ENCODE peak calls at places on chromosomes 1 and 21, in four cellular contexts. D is ovary, C is psoas muscle, B is hepatocyte. O is an unnamed sample. For H3K4me1, the result is how much of the 10 kb centered on the place peaks cover.

GRCh38 chr21:17536381-17536780 is 23.5 kb downstream of the CXADR start:
- DNase-seq in D (no peak), C (no peak), B (no peak), O (no peak)

GRCh38 chr1:200900877-200901276 is 6.2 kb downstream of the INAVA start:
- DNase-seq in D (no peak), C (no peak), B (no peak), O (no peak)

GRCh38 chr21:33969600-33969999 is 54.0 kb upstream of the ATP5PO start:
- DNase-seq in D (no peak), C (no peak), B (no peak), O (no peak)

GRCh38 chr1:229402993-229403392 is 30.9 kb downstream of the ACTA1 start:
- DNase-seq in D (no peak), C (no peak), B (no peak), O (no peak)

GRCh38 chr1:241627453-241628329 is 12.5 kb downstream of the CHML start:
- DNase-seq in D (no peak), C (no peak), B (peak), O (no peak)

GRCh38 chr21:38377165-38378093 is 120.6 kb downstream of the KCNJ15 start:
- DNase-seq in D (no peak), C (no peak), B (no peak), O (no peak)

GRCh38 chr1:43436371-43436770 is 17.4 kb downstream of the HYI start:
- DNase-seq in D (no peak), C (no peak), B (no peak), O (no peak)

GRCh38 chr1:150537732-150538684 is 11.2 kb upstream of the ADAMTSL4 start:
- DNase-seq in D (no peak), C (peak), B (peak), O (peak)

GRCh38 chr1:84913025-84913892 is 20.3 kb upstream of the LPAR3 start:
- DNase-seq in D (no peak), C (no peak), B (peak), O (no peak)

GRCh38 chr1:90045853-90046563 is 51.1 kb downstream of the ZNF326 start:
- DNase-seq in D (no peak), C (no peak), B (peak), O (no peak)

GRCh38 chr1:15176898-15177665 is 23.5 kb downstream of the TMEM51 start:
- DNase-seq in D (no peak), C (no peak), B (no peak), O (no peak)

GRCh38 chr1:158931055-158931737 is at the start of gene PYHIN1:
- DNase-seq in D (no peak), C (no peak), B (no peak), O (no peak)

GRCh38 chr1:197620660-197621273 is 154.5 kb downstream of the DENND1B start:
- DNase-seq in D (no peak), C (no peak), B (peak), O (no peak)

GRCh38 chr1:214392246-214392645 is 111.3 kb downstream of the SMYD2 start:
- DNase-seq in D (no peak), C (no peak), B (no peak), O (no peak)

GRCh38 chr1:48674641-48675040 is 102.0 kb downstream of the BEND5 start:
- DNase-seq in D (no peak), C (no peak), B (no peak), O (no peak)

GRCh38 chr1:16026723-16027484 is 5.1 kb downstream of the CLCNKA start:
- DNase-seq in D (peak), C (no peak), B (peak), O (no peak)

GRCh38 chr1:40413527-40414252 is 36.6 kb upstream of the ZFP69B start:
- DNase-seq in D (no peak), C (no peak), B (no peak), O (no peak)

GRCh38 chr1:114015075-114015474 is 35.8 kb downstream of the OLFML3 start:
- DNase-seq in D (no peak), C (no peak), B (no peak), O (no peak)

GRCh38 chr1:29410476-29410875 is 174.2 kb downstream of the PTPRU start:
- DNase-seq in D (no peak), C (no peak), B (no peak), O (no peak)

GRCh38 chr1:1630965-1631792 is 794 bp upstream of the MMP23B start:
- DNase-seq in D (peak), C (peak), B (peak), O (peak)

GRCh38 chr1:40397258-40397657 is 23.7 kb downstream of the SMAP2 start:
- DNase-seq in D (no peak), C (no peak), B (no peak), O (no peak)

GRCh38 chr1:65172936-65173335 is 24.9 kb downstream of the AK4 start:
- DNase-seq in D (no peak), C (no peak), B (no peak), O (no peak)
- H3K4me1 ChIP-seq in D (under half), C (under half), B (under half), O (half or more)

DNA sequence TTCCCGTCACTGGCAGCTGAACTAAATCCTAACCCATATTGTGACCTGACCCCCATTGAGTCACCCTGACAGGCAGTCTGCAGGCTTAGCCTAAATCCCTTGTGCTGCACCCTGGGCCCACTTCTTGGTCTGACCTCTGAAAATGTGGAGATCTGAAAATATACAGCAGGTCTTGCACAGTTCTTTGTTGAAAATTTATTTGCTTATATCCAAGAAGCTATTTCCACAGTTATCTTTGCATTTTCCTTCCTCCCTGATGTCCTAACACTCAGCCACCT is 87.1 kb downstream of the BCAR3 start:
- DNase-seq in D (no peak), C (no peak), B (no peak), O (no peak)
- H3K4me1 ChIP-seq in D (under half), C (half or more), B (half or more), O (half or more)

DNA sequence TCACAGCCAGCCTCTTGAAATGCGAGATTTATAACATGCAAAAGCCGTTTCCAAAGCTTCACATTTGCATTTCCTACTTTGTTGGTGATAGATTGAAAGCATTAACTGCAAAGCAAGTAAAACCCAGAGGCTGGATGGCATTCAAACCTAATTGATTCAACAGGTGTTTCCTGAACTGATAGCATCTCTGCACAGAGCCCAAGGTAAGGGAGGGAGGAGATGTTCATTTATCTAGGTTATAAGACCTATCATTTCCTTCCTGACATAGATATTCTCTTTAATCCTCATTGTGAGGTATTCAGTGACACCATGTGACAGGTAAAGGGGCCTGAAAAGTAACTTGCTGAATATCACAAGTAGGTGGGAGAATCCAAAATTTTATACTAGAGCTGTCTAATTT is 410.0 kb downstream of the OMA1 start:
- DNase-seq in D (no peak), C (no peak), B (no peak), O (no peak)
- H3K4me1 ChIP-seq in D (under half), C (under half), B (under half), O (under half)

GRCh38 chr1:9404117-9404516 is 111.4 kb downstream of the SPSB1 start:
- DNase-seq in D (no peak), C (no peak), B (no peak), O (no peak)

GRCh38 chr1:9404541-9404940 is 111.8 kb downstream of the SPSB1 start:
- DNase-seq in D (no peak), C (no peak), B (no peak), O (no peak)

GRCh38 chr1:9402256-9402616 is 109.5 kb downstream of the SPSB1 start:
- DNase-seq in D (no peak), C (no peak), B (no peak), O (no peak)

GRCh38 chr1:9401080-9401453 is 108.4 kb downstream of the SPSB1 start:
- DNase-seq in D (no peak), C (no peak), B (no peak), O (no peak)

DNA sequence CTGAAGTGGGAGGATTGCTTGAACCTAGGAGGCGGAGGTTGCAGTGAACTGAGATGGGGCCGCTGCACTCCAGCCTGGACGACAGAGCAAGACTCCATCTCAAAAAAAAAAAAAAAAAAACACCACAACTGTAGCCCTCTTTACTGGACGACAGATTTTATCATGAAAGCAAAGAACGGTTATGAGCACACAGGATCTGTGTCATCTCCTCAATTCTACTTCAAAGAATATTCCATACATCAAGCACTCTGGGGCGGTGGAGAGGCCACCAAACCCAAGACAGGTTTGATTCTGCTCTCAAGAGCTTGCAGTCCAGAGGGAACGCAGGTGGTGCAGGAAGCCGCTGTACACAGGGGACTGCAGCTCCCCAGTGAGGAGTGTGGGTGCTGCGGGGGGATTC is 110.0 kb downstream of the SPSB1 start:
- DNase-seq in D (no peak), C (no peak), B (no peak), O (no peak)
- H3K4me1 ChIP-seq in D (under half), C (under half), B (under half), O (under half)

GRCh38 chr1:27564264-27564579 is 39.7 kb downstream of the AHDC1 start:
- DNase-seq in D (no peak), C (no peak), B (no peak), O (no peak)
- H3K4me1 ChIP-seq in D (half or more), C (half or more), B (half or more), O (half or more)

DNA sequence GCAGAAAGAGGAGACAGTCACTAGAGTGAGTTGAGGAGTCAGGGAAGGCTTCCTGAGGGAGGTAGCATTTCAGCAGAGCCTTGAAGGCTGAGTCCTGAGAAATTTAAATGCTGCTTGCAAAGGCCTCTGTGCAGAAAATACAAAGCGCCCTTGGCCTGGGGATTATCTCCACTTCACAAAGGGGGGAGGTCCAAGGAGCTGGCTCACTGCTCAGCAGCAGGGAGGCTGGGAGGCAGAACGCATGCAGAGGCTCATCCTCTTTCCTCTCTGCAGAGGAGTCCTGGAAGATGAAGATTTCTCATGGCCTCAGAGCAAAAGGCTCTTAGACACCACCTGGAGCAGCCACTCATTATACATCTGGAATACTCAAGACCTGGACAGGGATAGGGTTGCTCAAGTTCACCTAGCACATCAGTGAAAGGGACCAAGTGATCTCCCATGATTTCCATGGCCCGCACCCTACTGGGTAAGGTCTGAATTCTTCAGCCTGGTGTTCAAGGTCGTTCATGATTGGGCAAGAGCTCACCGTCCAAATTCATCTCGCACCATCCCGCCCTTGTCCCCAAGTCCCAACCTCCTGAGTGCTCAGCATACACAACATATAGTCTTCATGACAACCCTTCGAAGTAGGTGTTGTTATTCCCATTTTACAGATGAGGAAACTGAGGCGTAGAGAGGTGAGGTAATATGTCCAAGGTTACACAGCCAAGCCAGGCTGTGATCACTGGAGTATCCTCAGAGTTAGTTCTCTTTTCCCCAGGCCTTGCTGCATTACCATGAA is 9.0 kb downstream of the SLC1A7 start:
- DNase-seq in D (no peak), C (no peak), B (no peak), O (no peak)
- H3K4me1 ChIP-seq in D (under half), C (under half), B (under half), O (under half)

DNA sequence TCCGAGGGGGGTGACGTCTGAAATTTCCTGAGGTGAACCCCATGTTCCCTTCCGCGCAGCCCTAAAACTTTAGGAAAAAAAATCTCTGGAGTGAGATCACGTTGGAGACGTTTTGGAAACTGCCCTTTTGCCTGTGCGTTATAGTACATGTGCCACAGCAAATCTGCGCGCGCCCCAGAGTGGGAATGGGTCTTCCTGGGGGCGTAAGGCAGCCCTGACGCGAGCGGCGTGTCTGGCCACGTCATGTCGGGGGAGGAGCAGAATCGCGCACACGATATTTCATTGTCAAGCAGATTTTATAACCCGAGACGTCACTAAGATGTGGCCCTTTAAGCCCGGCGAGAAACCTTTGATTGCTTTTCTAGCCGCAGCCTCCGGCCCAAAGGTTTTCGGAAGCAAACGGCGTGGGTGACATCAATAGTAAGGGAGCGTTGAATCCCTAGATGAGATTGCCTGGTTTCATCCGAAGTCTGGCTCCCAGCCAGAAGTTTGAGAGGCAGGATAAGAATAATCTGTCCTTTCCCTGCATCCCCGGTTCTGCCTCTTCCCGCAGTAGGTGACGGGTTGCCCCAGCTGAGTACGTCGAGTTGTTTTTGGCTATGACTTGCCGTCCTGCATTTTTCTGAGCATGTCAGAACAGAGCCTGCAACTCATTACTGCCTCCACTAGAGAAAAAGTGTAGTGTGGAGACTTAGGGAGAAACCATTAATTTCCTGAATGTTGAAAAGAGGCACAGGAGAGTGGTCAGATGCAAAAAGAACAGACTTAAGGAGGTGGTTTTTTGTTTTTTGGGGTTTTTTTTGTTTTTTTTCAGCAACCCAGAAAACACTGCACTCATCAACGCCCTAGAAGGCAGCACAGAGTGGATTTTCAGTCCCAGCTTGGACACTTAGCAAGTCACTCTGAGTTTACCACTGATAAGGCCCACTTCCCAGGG is 800 bp upstream of the PMVK start:
- DNase-seq in D (peak), C (peak), B (peak), O (peak)
- H3K4me1 ChIP-seq in D (under half), C (under half), B (under half), O (half or more)

O was measured in left ventricle myocardium inferior.